ENCODE peak calls at places on chromosomes 7 and 10, in nine cellular contexts. R, O, K, J, I, W, X, E and F are unnamed samples.

GRCh38 chr10:51651063-51651462 is 48.3 kb downstream of the CSTF2T start:
- DNase-seq in R (no peak), O (peak), K (no peak), J (no peak), I (no peak), W (no peak), X (peak), E (no peak), F (peak)

GRCh38 chr10:105973252-105973877 is 1191.1 kb downstream of the SORCS1 start:
- DNase-seq in R (no peak), O (no peak), K (no peak), J (no peak), I (no peak), W (no peak), X (no peak), E (no peak), F (no peak)

GRCh38 chr7:128060018-128060417 is 28.8 kb upstream of the LRRC4 start:
- DNase-seq in R (no peak), O (no peak), K (no peak), J (no peak), I (no peak), W (no peak), X (no peak), E (no peak), F (no peak)

GRCh38 chr10:71767420-71768035 is 5.8 kb downstream of the VSIR start:
- DNase-seq in R (no peak), O (peak), K (no peak), J (no peak), I (no peak), W (no peak), X (peak), E (no peak), F (peak)

GRCh38 chr7:155785536-155785935 is 26.7 kb downstream of the SHH start:
- DNase-seq in R (no peak), O (peak), K (no peak), J (no peak), I (no peak), W (no peak), X (peak), E (no peak), F (peak)

GRCh38 chr10:12965571-12965970 is 35.9 kb downstream of the CCDC3 start:
- DNase-seq in R (no peak), O (no peak), K (no peak), J (no peak), I (no peak), W (no peak), X (peak), E (no peak), F (no peak)

GRCh38 chr10:11207276-11207809 is 189.7 kb downstream of the CELF2 start:
- DNase-seq in R (no peak), O (no peak), K (no peak), J (no peak), I (no peak), W (no peak), X (no peak), E (no peak), F (no peak)

GRCh38 chr7:88218836-88219605 is 817 bp downstream of the SRI start:
- DNase-seq in R (peak), O (peak), K (peak), J (no peak), I (no peak), W (no peak), X (peak), E (peak), F (peak)

GRCh38 chr7:158828343-158829020 is 827 bp downstream of the ESYT2 start:
- DNase-seq in R (peak), O (peak), K (peak), J (no peak), I (peak), W (no peak), X (peak), E (peak), F (peak)

GRCh38 chr7:73308665-73309214 is at the start of gene NSUN5:
- DNase-seq in R (peak), O (peak), K (peak), J (peak), I (peak), W (peak), X (peak), E (peak), F (peak)

GRCh38 chr10:107166378-107166777 is 1.9 kb upstream of the SORCS1 start:
- DNase-seq in R (no peak), O (no peak), K (no peak), J (no peak), I (no peak), W (no peak), X (no peak), E (no peak), F (no peak)

GRCh38 chr7:99173787-99174186 is 29.9 kb upstream of the SMURF1 start:
- DNase-seq in R (no peak), O (no peak), K (no peak), J (no peak), I (no peak), W (no peak), X (no peak), E (no peak), F (no peak)

GRCh38 chr7:51629206-51629605 is 312.6 kb upstream of the COBL start:
- DNase-seq in R (no peak), O (no peak), K (no peak), J (no peak), I (no peak), W (no peak), X (no peak), E (no peak), F (no peak)

GRCh38 chr7:55481126-55481525 is 91.2 kb downstream of the VOPP1 start:
- DNase-seq in R (no peak), O (no peak), K (no peak), J (no peak), I (no peak), W (no peak), X (no peak), E (no peak), F (no peak)

GRCh38 chr7:30173058-30173897 is 38.5 kb downstream of the MTURN start:
- DNase-seq in R (no peak), O (peak), K (no peak), J (no peak), I (no peak), W (no peak), X (peak), E (peak), F (peak)

GRCh38 chr10:124156524-124157225 is 63.3 kb upstream of the CHST15 start:
- DNase-seq in R (no peak), O (no peak), K (peak), J (no peak), I (no peak), W (no peak), X (no peak), E (no peak), F (no peak)

GRCh38 chr7:82760092-82760491 is 316.5 kb upstream of the CACNA2D1 start:
- DNase-seq in R (no peak), O (no peak), K (no peak), J (no peak), I (no peak), W (no peak), X (peak), E (no peak), F (no peak)